ENCODE peak calls at places on chromosomes 6 and 20, in ten cellular contexts. One of them, this sample, is unnamed.

GRCh38 chr6:72720464-72720863 is 98.6 kb downstream of the KCNQ5 start:
- DNase-seq in cardiac septum: no peak
- DNase-seq in lower lobe of right lung: no peak
- DNase-seq in activated CD4-positive, alpha-beta T cell treated with anti-CD3 and anti-CD28 coated beads, Interleukin-2, amount 50 U/mL, for 1 hour: no peak
- DNase-seq in neural crest cell: no peak
- DNase-seq in lung: no peak
- DNase-seq in ELR: peak
- DNase-seq in Panc1: no peak
- DNase-seq in naive thymus-derived CD4-positive, alpha-beta T cell: no peak
- DNase-seq in NCI-H774: no peak
- DNase-seq in this sample: no peak

GRCh38 chr20:9359561-9360308 is 154.7 kb upstream of the LAMP5 start:
- DNase-seq in activated CD4-positive, alpha-beta T cell treated with anti-CD3 and anti-CD28 coated beads, Interleukin-2, amount 50 U/mL, for 1 hour: no peak
- DNase-seq in neural crest cell: peak
- DNase-seq in lung: no peak
- DNase-seq in ELR: peak
- DNase-seq in naive thymus-derived CD4-positive, alpha-beta T cell: no peak
- DNase-seq in lower lobe of right lung: no peak
- DNase-seq in cardiac septum: no peak
- DNase-seq in NCI-H774: no peak
- DNase-seq in Panc1: peak
- DNase-seq in this sample: peak

GRCh38 chr20:22684763-22685443 is 100.5 kb upstream of the FOXA2 start:
- DNase-seq in neural crest cell: no peak
- DNase-seq in lower lobe of right lung: no peak
- DNase-seq in Panc1: no peak
- DNase-seq in cardiac septum: no peak
- DNase-seq in lung: no peak
- DNase-seq in activated CD4-positive, alpha-beta T cell treated with anti-CD3 and anti-CD28 coated beads, Interleukin-2, amount 50 U/mL, for 1 hour: no peak
- DNase-seq in naive thymus-derived CD4-positive, alpha-beta T cell: no peak
- DNase-seq in NCI-H774: no peak
- DNase-seq in ELR: no peak
- DNase-seq in this sample: no peak

GRCh38 chr6:5302995-5303622 is 41.8 kb downstream of the FARS2 start:
- DNase-seq in naive thymus-derived CD4-positive, alpha-beta T cell: peak
- DNase-seq in lung: peak
- DNase-seq in cardiac septum: no peak
- DNase-seq in NCI-H774: no peak
- DNase-seq in activated CD4-positive, alpha-beta T cell treated with anti-CD3 and anti-CD28 coated beads, Interleukin-2, amount 50 U/mL, for 1 hour: peak
- DNase-seq in Panc1: peak
- DNase-seq in ELR: peak
- DNase-seq in lower lobe of right lung: peak
- DNase-seq in neural crest cell: no peak
- DNase-seq in this sample: peak

GRCh38 chr6:28719275-28719940 is 193.7 kb downstream of the GPX5 start:
- DNase-seq in activated CD4-positive, alpha-beta T cell treated with anti-CD3 and anti-CD28 coated beads, Interleukin-2, amount 50 U/mL, for 1 hour: no peak
- DNase-seq in lower lobe of right lung: no peak
- DNase-seq in NCI-H774: no peak
- DNase-seq in Panc1: no peak
- DNase-seq in ELR: peak
- DNase-seq in neural crest cell: no peak
- DNase-seq in cardiac septum: no peak
- DNase-seq in lung: no peak
- DNase-seq in naive thymus-derived CD4-positive, alpha-beta T cell: no peak
- DNase-seq in this sample: no peak

GRCh38 chr6:71181565-71181964 is 107.0 kb upstream of the OGFRL1 start:
- DNase-seq in lung: no peak
- DNase-seq in ELR: peak
- DNase-seq in Panc1: no peak
- DNase-seq in lower lobe of right lung: no peak
- DNase-seq in activated CD4-positive, alpha-beta T cell treated with anti-CD3 and anti-CD28 coated beads, Interleukin-2, amount 50 U/mL, for 1 hour: no peak
- DNase-seq in cardiac septum: no peak
- DNase-seq in neural crest cell: no peak
- DNase-seq in NCI-H774: no peak
- DNase-seq in naive thymus-derived CD4-positive, alpha-beta T cell: no peak
- DNase-seq in this sample: no peak

GRCh38 chr6:87391334-87391733 is 16.4 kb upstream of the CFAP206 start:
- DNase-seq in cardiac septum: no peak
- DNase-seq in lower lobe of right lung: no peak
- DNase-seq in NCI-H774: peak
- DNase-seq in ELR: peak
- DNase-seq in naive thymus-derived CD4-positive, alpha-beta T cell: no peak
- DNase-seq in activated CD4-positive, alpha-beta T cell treated with anti-CD3 and anti-CD28 coated beads, Interleukin-2, amount 50 U/mL, for 1 hour: no peak
- DNase-seq in lung: no peak
- DNase-seq in neural crest cell: peak
- DNase-seq in Panc1: no peak
- DNase-seq in this sample: peak

GRCh38 chr20:34997171-34997570 is 41.5 kb downstream of the MYH7B start:
- DNase-seq in neural crest cell: no peak
- DNase-seq in ELR: no peak
- DNase-seq in cardiac septum: no peak
- DNase-seq in lower lobe of right lung: no peak
- DNase-seq in NCI-H774: no peak
- DNase-seq in activated CD4-positive, alpha-beta T cell treated with anti-CD3 and anti-CD28 coated beads, Interleukin-2, amount 50 U/mL, for 1 hour: no peak
- DNase-seq in lung: no peak
- DNase-seq in naive thymus-derived CD4-positive, alpha-beta T cell: no peak
- DNase-seq in Panc1: no peak
- DNase-seq in this sample: no peak

GRCh38 chr6:13470240-13471140 is 16.9 kb downstream of the GFOD1 start:
- DNase-seq in ELR: no peak
- DNase-seq in Panc1: no peak
- DNase-seq in cardiac septum: no peak
- DNase-seq in NCI-H774: no peak
- DNase-seq in neural crest cell: peak
- DNase-seq in naive thymus-derived CD4-positive, alpha-beta T cell: no peak
- DNase-seq in lower lobe of right lung: no peak
- DNase-seq in lung: no peak
- DNase-seq in activated CD4-positive, alpha-beta T cell treated with anti-CD3 and anti-CD28 coated beads, Interleukin-2, amount 50 U/mL, for 1 hour: no peak
- DNase-seq in this sample: no peak